ENCODE peak calls at places on chromosomes 2 and 18, in ten cellular contexts. N is breast epithelium; U is astrocyte of the cerebellum; V is esophagus squamous epithelium; D is heart right ventricle; G is HCT116; X is fibroblast of villous mesenchyme; H is CD8-positive, alpha-beta T cell; C is right cardiac atrium; Y is iPS DF 6.9. M is an unnamed sample.

GRCh38 chr2:205139822-205140612 is 542.3 kb upstream of the NRP2 start:
- DNase-seq in N (no peak), U (no peak), V (no peak), D (peak), G (no peak), X (no peak), H (no peak), C (peak), Y (peak), M (no peak)

GRCh38 chr2:177256695-177257094 is 7.8 kb downstream of the NFE2L2 start:
- DNase-seq in N (no peak), U (no peak), V (no peak), D (no peak), G (no peak), X (no peak), H (no peak), C (no peak), Y (no peak), M (no peak)

GRCh38 chr2:33166287-33166881 is 219.6 kb downstream of the LTBP1 start:
- DNase-seq in N (no peak), U (no peak), V (no peak), D (no peak), G (no peak), X (peak), H (no peak), C (no peak), Y (no peak), M (no peak)

GRCh38 chr18:11767935-11768334 is 78.9 kb downstream of the GNAL start:
- DNase-seq in N (no peak), U (no peak), V (no peak), D (no peak), G (no peak), X (peak), H (no peak), C (no peak), Y (no peak), M (no peak)

GRCh38 chr2:135803276-135803675 is 33.7 kb downstream of the LCT start:
- DNase-seq in N (no peak), U (no peak), V (no peak), D (no peak), G (no peak), X (no peak), H (no peak), C (no peak), Y (no peak), M (no peak)

GRCh38 chr2:239537633-239538356 is 137.0 kb upstream of the HDAC4 start:
- DNase-seq in N (no peak), U (no peak), V (no peak), D (no peak), G (no peak), X (no peak), H (no peak), C (no peak), Y (no peak), M (no peak)

GRCh38 chr2:241739651-241740050 is 5.2 kb downstream of the D2HGDH start:
- DNase-seq in N (no peak), U (peak), V (no peak), D (no peak), G (no peak), X (peak), H (no peak), C (no peak), Y (no peak), M (no peak)

GRCh38 chr2:221896505-221897151 is 324.5 kb upstream of the EPHA4 start:
- DNase-seq in N (peak), U (peak), V (no peak), D (peak), G (no peak), X (no peak), H (no peak), C (peak), Y (no peak), M (no peak)

GRCh38 chr18:25299426-25299825 is 52.5 kb downstream of the ZNF521 start:
- DNase-seq in N (no peak), U (no peak), V (no peak), D (no peak), G (no peak), X (peak), H (no peak), C (no peak), Y (no peak), M (no peak)

GRCh38 chr2:10059552-10060335 is 16.4 kb downstream of the KLF11 start:
- DNase-seq in N (no peak), U (no peak), V (no peak), D (no peak), G (no peak), X (no peak), H (no peak), C (no peak), Y (no peak), M (no peak)

GRCh38 chr2:170740660-170741059 is 25.5 kb downstream of the SP5 start:
- DNase-seq in N (no peak), U (no peak), V (no peak), D (no peak), G (no peak), X (no peak), H (no peak), C (no peak), Y (no peak), M (no peak)

GRCh38 chr2:23464156-23464555 is 79.2 kb downstream of the KLHL29 start:
- DNase-seq in N (no peak), U (no peak), V (no peak), D (no peak), G (no peak), X (no peak), H (no peak), C (no peak), Y (no peak), M (no peak)

GRCh38 chr2:9141706-9142460 is 64.7 kb upstream of the ASAP2 start:
- DNase-seq in N (no peak), U (no peak), V (no peak), D (no peak), G (no peak), X (no peak), H (no peak), C (no peak), Y (no peak), M (no peak)

GRCh38 chr2:20421988-20422678 is 24.7 kb upstream of the RHOB start:
- DNase-seq in N (peak), U (peak), V (peak), D (peak), G (no peak), X (peak), H (no peak), C (peak), Y (no peak), M (no peak)

GRCh38 chr2:10454505-10454904 is 6.4 kb upstream of the ODC1 start:
- DNase-seq in N (no peak), U (no peak), V (no peak), D (peak), G (no peak), X (no peak), H (no peak), C (no peak), Y (no peak), M (no peak)

GRCh38 chr2:157777425-157777824 is 98.7 kb downstream of the ACVR1 start:
- DNase-seq in N (no peak), U (peak), V (no peak), D (no peak), G (peak), X (peak), H (no peak), C (no peak), Y (no peak), M (no peak)

GRCh38 chr18:22865354-22866116 is 67.6 kb upstream of the RBBP8 start:
- DNase-seq in N (no peak), U (no peak), V (no peak), D (no peak), G (no peak), X (no peak), H (no peak), C (no peak), Y (no peak), M (no peak)
- H3K4me3 ChIP-seq in N (peak), U (no peak), V (no peak), D (no peak), G (no peak), X (no peak), H (no peak), C (no peak), Y (no peak), M (no peak)

GRCh38 chr18:76621782-76622495 is 126.9 kb upstream of the ZNF516 start:
- DNase-seq in N (no peak), U (no peak), V (no peak), D (no peak), G (no peak), X (peak), H (no peak), C (no peak), Y (no peak), M (no peak)
- H3K4me3 ChIP-seq in N (peak), U (no peak), V (peak), D (no peak), G (no peak), X (no peak), H (no peak), C (no peak), Y (no peak), M (peak)

DNA sequence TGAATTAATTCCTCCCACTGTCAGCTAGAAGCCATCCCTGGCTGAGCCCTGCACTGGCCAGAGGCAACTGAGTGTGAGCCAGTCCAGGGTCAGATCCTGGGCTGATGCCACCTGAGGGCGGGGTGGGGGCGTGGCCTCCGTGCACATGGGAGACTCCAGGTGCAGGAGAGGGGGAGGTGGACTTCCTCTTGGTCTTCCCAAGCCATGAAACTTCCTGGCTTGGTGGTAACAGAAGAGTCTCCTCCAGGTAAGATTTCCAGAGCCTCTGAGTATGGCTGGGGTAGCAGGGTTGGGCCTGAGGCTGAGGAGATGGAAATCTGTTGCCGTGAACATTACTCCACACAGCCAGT is 462 bp upstream of the RAB17 start:
- DNase-seq in N (peak), U (no peak), V (no peak), D (no peak), G (peak), X (no peak), H (no peak), C (peak), Y (no peak), M (no peak)
- H3K4me3 ChIP-seq in N (peak), U (no peak), V (peak), D (no peak), G (peak), X (no peak), H (no peak), C (no peak), Y (peak), M (no peak)

DNA sequence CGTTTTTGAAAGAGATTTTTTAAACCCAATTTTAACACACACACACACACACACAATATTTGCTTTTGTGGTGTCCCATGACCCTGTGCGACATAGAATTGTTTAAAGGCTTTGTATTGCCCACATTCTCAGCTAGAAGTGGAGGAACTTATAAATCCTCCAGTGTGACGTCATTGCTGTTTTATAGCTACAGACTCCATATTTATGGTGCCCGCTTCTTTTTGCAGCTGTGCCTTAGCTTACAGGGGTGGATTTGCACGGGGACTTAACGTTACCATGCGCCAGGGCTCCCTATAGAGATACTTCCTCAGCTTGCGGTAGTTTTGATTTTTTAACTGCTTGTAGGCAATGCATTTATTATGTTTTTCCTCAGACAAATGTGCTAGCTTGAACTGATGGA is 101.9 kb upstream of the SMIM21 start:
- DNase-seq in N (no peak), U (no peak), V (no peak), D (no peak), G (no peak), X (peak), H (no peak), C (no peak), Y (no peak), M (no peak)
- H3K4me3 ChIP-seq in N (no peak), U (no peak), V (no peak), D (no peak), G (no peak), X (no peak), H (no peak), C (no peak), Y (no peak), M (no peak)

DNA sequence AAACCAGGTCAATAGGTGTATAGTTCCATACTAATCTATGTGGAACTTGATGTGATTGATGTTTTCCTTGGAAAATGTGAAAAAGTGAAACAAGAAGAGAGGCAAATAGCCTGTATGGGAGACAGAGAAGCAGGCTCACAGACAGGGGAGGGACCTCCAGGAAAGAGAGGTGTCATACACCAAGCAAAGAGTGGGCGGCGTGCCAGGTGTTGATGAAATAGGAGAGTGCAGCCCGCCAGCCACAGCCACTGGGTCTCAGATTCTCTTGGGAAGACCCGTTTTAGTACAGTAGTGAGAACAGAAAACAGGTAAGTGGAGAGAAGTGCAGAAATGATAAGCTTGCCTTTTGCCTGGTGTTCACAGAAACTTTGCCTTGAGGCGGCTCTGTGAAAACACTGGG is 301.9 kb downstream of the ZNF407 start:
- DNase-seq in N (no peak), U (no peak), V (no peak), D (peak), G (no peak), X (no peak), H (no peak), C (peak), Y (no peak), M (no peak)
- H3K4me3 ChIP-seq in N (no peak), U (no peak), V (no peak), D (no peak), G (no peak), X (no peak), H (no peak), C (no peak), Y (no peak), M (no peak)

M was measured in GM06990.